ENCODE peak calls at places on chromosomes 3 and 15, in ten cellular contexts. One of them, this sample, is unnamed.

GRCh38 chr3:122074621-122075265 is 19.6 kb downstream of the CD86 start:
- DNase-seq in neural progenitor cell: no peak
- DNase-seq in HL-60: peak
- DNase-seq in fibroblast of mammary gland: peak
- DNase-seq in BJ: no peak
- DNase-seq in colonic mucosa: no peak
- DNase-seq in kidney epithelial cell: no peak
- DNase-seq in left ventricle myocardium inferior: peak
- DNase-seq in lower lobe of right lung: peak
- DNase-seq in adrenal gland: peak
- DNase-seq in this sample: no peak

GRCh38 chr3:22471557-22471956 is 720.5 kb upstream of the ZNF385D start:
- DNase-seq in neural progenitor cell: no peak
- DNase-seq in HL-60: no peak
- DNase-seq in fibroblast of mammary gland: no peak
- DNase-seq in BJ: no peak
- DNase-seq in colonic mucosa: no peak
- DNase-seq in kidney epithelial cell: no peak
- DNase-seq in left ventricle myocardium inferior: no peak
- DNase-seq in lower lobe of right lung: no peak
- DNase-seq in adrenal gland: no peak
- DNase-seq in this sample: no peak

GRCh38 chr15:36278219-36278618 is 301.2 kb upstream of the CDIN1 start:
- DNase-seq in neural progenitor cell: peak
- DNase-seq in HL-60: no peak
- DNase-seq in fibroblast of mammary gland: peak
- DNase-seq in BJ: no peak
- DNase-seq in colonic mucosa: no peak
- DNase-seq in kidney epithelial cell: no peak
- DNase-seq in left ventricle myocardium inferior: no peak
- DNase-seq in lower lobe of right lung: no peak
- DNase-seq in adrenal gland: no peak
- DNase-seq in this sample: peak

GRCh38 chr3:23455084-23455483 is 252.0 kb downstream of the UBE2E2 start:
- DNase-seq in neural progenitor cell: no peak
- DNase-seq in HL-60: peak
- DNase-seq in fibroblast of mammary gland: peak
- DNase-seq in BJ: peak
- DNase-seq in colonic mucosa: no peak
- DNase-seq in kidney epithelial cell: no peak
- DNase-seq in left ventricle myocardium inferior: no peak
- DNase-seq in lower lobe of right lung: no peak
- DNase-seq in adrenal gland: no peak
- DNase-seq in this sample: peak

GRCh38 chr15:74833376-74834107 is 7.1 kb downstream of the CPLX3 start:
- DNase-seq in neural progenitor cell: no peak
- DNase-seq in HL-60: no peak
- DNase-seq in fibroblast of mammary gland: no peak
- DNase-seq in BJ: no peak
- DNase-seq in colonic mucosa: no peak
- DNase-seq in kidney epithelial cell: no peak
- DNase-seq in left ventricle myocardium inferior: no peak
- DNase-seq in lower lobe of right lung: no peak
- DNase-seq in adrenal gland: no peak
- DNase-seq in this sample: no peak

GRCh38 chr3:167684389-167684993 is 30.7 kb upstream of the WDR49 start:
- DNase-seq in neural progenitor cell: peak
- DNase-seq in HL-60: peak
- DNase-seq in fibroblast of mammary gland: peak
- DNase-seq in BJ: peak
- DNase-seq in colonic mucosa: peak
- DNase-seq in kidney epithelial cell: no peak
- DNase-seq in left ventricle myocardium inferior: no peak
- DNase-seq in lower lobe of right lung: no peak
- DNase-seq in adrenal gland: peak
- DNase-seq in this sample: peak

GRCh38 chr15:73346735-73347312 is 21.9 kb downstream of the HCN4 start:
- DNase-seq in neural progenitor cell: peak
- DNase-seq in HL-60: peak
- DNase-seq in fibroblast of mammary gland: peak
- DNase-seq in BJ: no peak
- DNase-seq in colonic mucosa: peak
- DNase-seq in kidney epithelial cell: peak
- DNase-seq in left ventricle myocardium inferior: peak
- DNase-seq in lower lobe of right lung: peak
- DNase-seq in adrenal gland: peak
- DNase-seq in this sample: peak

GRCh38 chr3:54967586-54968244 is 39.9 kb upstream of the LRTM1 start:
- DNase-seq in neural progenitor cell: no peak
- DNase-seq in HL-60: peak
- DNase-seq in fibroblast of mammary gland: peak
- DNase-seq in BJ: no peak
- DNase-seq in colonic mucosa: no peak
- DNase-seq in kidney epithelial cell: no peak
- DNase-seq in left ventricle myocardium inferior: no peak
- DNase-seq in lower lobe of right lung: no peak
- DNase-seq in adrenal gland: no peak
- DNase-seq in this sample: peak

GRCh38 chr15:69296606-69297005 is 2.1 kb upstream of the PAQR5 start:
- DNase-seq in neural progenitor cell: no peak
- DNase-seq in HL-60: no peak
- DNase-seq in fibroblast of mammary gland: no peak
- DNase-seq in BJ: no peak
- DNase-seq in colonic mucosa: no peak
- DNase-seq in kidney epithelial cell: no peak
- DNase-seq in left ventricle myocardium inferior: no peak
- DNase-seq in lower lobe of right lung: no peak
- DNase-seq in adrenal gland: no peak
- DNase-seq in this sample: no peak

GRCh38 chr15:69298697-69299441 is at the start of gene PAQR5:
- DNase-seq in neural progenitor cell: peak
- DNase-seq in HL-60: no peak
- DNase-seq in fibroblast of mammary gland: no peak
- DNase-seq in BJ: no peak
- DNase-seq in colonic mucosa: peak
- DNase-seq in kidney epithelial cell: no peak
- DNase-seq in left ventricle myocardium inferior: peak
- DNase-seq in lower lobe of right lung: peak
- DNase-seq in adrenal gland: peak
- DNase-seq in this sample: peak

GRCh38 chr15:69299451-69300128 is 878 bp downstream of the PAQR5 start:
- DNase-seq in neural progenitor cell: no peak
- DNase-seq in HL-60: no peak
- DNase-seq in fibroblast of mammary gland: no peak
- DNase-seq in BJ: no peak
- DNase-seq in colonic mucosa: no peak
- DNase-seq in kidney epithelial cell: no peak
- DNase-seq in left ventricle myocardium inferior: no peak
- DNase-seq in lower lobe of right lung: no peak
- DNase-seq in adrenal gland: no peak
- DNase-seq in this sample: no peak

GRCh38 chr15:69298354-69298696 is 387 bp upstream of the PAQR5 start:
- DNase-seq in neural progenitor cell: no peak
- DNase-seq in HL-60: no peak
- DNase-seq in fibroblast of mammary gland: no peak
- DNase-seq in BJ: no peak
- DNase-seq in colonic mucosa: peak
- DNase-seq in kidney epithelial cell: no peak
- DNase-seq in left ventricle myocardium inferior: no peak
- DNase-seq in lower lobe of right lung: no peak
- DNase-seq in adrenal gland: no peak
- DNase-seq in this sample: no peak

GRCh38 chr15:69297642-69298353 is 914 bp upstream of the PAQR5 start:
- DNase-seq in neural progenitor cell: no peak
- DNase-seq in HL-60: no peak
- DNase-seq in fibroblast of mammary gland: peak
- DNase-seq in BJ: no peak
- DNase-seq in colonic mucosa: no peak
- DNase-seq in kidney epithelial cell: no peak
- DNase-seq in left ventricle myocardium inferior: no peak
- DNase-seq in lower lobe of right lung: no peak
- DNase-seq in adrenal gland: no peak
- DNase-seq in this sample: no peak
- H3K4me3 ChIP-seq in neural progenitor cell: no peak
- H3K4me3 ChIP-seq in HL-60: no peak
- H3K4me3 ChIP-seq in fibroblast of mammary gland: no peak
- H3K4me3 ChIP-seq in BJ: no peak
- H3K4me3 ChIP-seq in colonic mucosa: no peak
- H3K4me3 ChIP-seq in kidney epithelial cell: no peak
- H3K4me3 ChIP-seq in left ventricle myocardium inferior: peak
- H3K4me3 ChIP-seq in lower lobe of right lung: peak
- H3K4me3 ChIP-seq in adrenal gland: no peak
- H3K4me3 ChIP-seq in this sample: no peak

GRCh38 chr3:160346511-160346910 is 52.5 kb downstream of the IFT80 start:
- DNase-seq in neural progenitor cell: no peak
- DNase-seq in HL-60: no peak
- DNase-seq in fibroblast of mammary gland: no peak
- DNase-seq in BJ: no peak
- DNase-seq in colonic mucosa: no peak
- DNase-seq in kidney epithelial cell: no peak
- DNase-seq in left ventricle myocardium inferior: no peak
- DNase-seq in lower lobe of right lung: no peak
- DNase-seq in adrenal gland: no peak
- DNase-seq in this sample: no peak

GRCh38 chr3:160340351-160340750 is 58.7 kb downstream of the IFT80 start:
- DNase-seq in neural progenitor cell: no peak
- DNase-seq in HL-60: no peak
- DNase-seq in fibroblast of mammary gland: no peak
- DNase-seq in BJ: no peak
- DNase-seq in colonic mucosa: no peak
- DNase-seq in kidney epithelial cell: no peak
- DNase-seq in left ventricle myocardium inferior: no peak
- DNase-seq in lower lobe of right lung: no peak
- DNase-seq in adrenal gland: no peak
- DNase-seq in this sample: no peak

DNA sequence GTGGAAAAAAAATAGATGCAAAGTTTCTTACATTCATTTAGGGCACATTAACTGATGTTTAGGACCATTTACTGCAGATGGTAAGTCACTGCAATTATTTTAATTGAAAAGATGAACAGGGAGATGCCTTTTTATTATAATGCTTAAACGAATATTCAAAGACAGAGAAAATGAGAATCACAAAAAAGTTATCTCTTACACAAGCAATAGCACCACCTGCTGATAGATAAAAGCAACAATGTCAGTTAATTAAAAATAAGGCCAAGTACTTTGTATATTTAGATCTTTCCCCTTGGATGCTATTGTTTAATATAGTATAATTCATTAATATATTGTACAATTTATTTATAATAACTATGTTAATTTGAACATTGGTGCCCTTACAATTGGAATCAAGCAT is 55.9 kb downstream of the IFT80 start:
- DNase-seq in neural progenitor cell: peak
- DNase-seq in HL-60: peak
- DNase-seq in fibroblast of mammary gland: peak
- DNase-seq in BJ: no peak
- DNase-seq in colonic mucosa: no peak
- DNase-seq in kidney epithelial cell: no peak
- DNase-seq in left ventricle myocardium inferior: no peak
- DNase-seq in lower lobe of right lung: no peak
- DNase-seq in adrenal gland: no peak
- DNase-seq in this sample: peak
- TF ChIP-seq CTCF in neural progenitor cell: peak
- TF ChIP-seq CTCF in HL-60: peak
- TF ChIP-seq CTCF in fibroblast of mammary gland: peak
- TF ChIP-seq CTCF in BJ: peak
- TF ChIP-seq CTCF in colonic mucosa: peak
- TF ChIP-seq CTCF in kidney epithelial cell: peak
- TF ChIP-seq CTCF in left ventricle myocardium inferior: peak
- TF ChIP-seq CTCF in lower lobe of right lung: no peak
- TF ChIP-seq CTCF in adrenal gland: peak
- TF ChIP-seq CTCF in this sample: peak

GRCh38 chr15:40160021-40160420 is 848 bp upstream of the BUB1B start:
- DNase-seq in neural progenitor cell: no peak
- DNase-seq in HL-60: no peak
- DNase-seq in fibroblast of mammary gland: no peak
- DNase-seq in BJ: no peak
- DNase-seq in colonic mucosa: no peak
- DNase-seq in kidney epithelial cell: no peak
- DNase-seq in left ventricle myocardium inferior: no peak
- DNase-seq in lower lobe of right lung: no peak
- DNase-seq in adrenal gland: no peak
- DNase-seq in this sample: no peak

GRCh38 chr15:40157748-40158447 is 3.0 kb upstream of the BUB1B start:
- DNase-seq in neural progenitor cell: no peak
- DNase-seq in HL-60: no peak
- DNase-seq in fibroblast of mammary gland: no peak
- DNase-seq in BJ: no peak
- DNase-seq in colonic mucosa: no peak
- DNase-seq in kidney epithelial cell: no peak
- DNase-seq in left ventricle myocardium inferior: no peak
- DNase-seq in lower lobe of right lung: no peak
- DNase-seq in adrenal gland: no peak
- DNase-seq in this sample: no peak

GRCh38 chr15:40151499-40151898 is 9.4 kb upstream of the BUB1B start:
- DNase-seq in neural progenitor cell: no peak
- DNase-seq in HL-60: no peak
- DNase-seq in fibroblast of mammary gland: no peak
- DNase-seq in BJ: no peak
- DNase-seq in colonic mucosa: no peak
- DNase-seq in kidney epithelial cell: no peak
- DNase-seq in left ventricle myocardium inferior: no peak
- DNase-seq in lower lobe of right lung: no peak
- DNase-seq in adrenal gland: no peak
- DNase-seq in this sample: no peak

GRCh38 chr15:40151991-40152390 is 8.9 kb upstream of the BUB1B start:
- DNase-seq in neural progenitor cell: no peak
- DNase-seq in HL-60: no peak
- DNase-seq in fibroblast of mammary gland: no peak
- DNase-seq in BJ: no peak
- DNase-seq in colonic mucosa: no peak
- DNase-seq in kidney epithelial cell: no peak
- DNase-seq in left ventricle myocardium inferior: no peak
- DNase-seq in lower lobe of right lung: no peak
- DNase-seq in adrenal gland: no peak
- DNase-seq in this sample: no peak

GRCh38 chr15:40155270-40155910 is 5.5 kb upstream of the BUB1B start:
- DNase-seq in neural progenitor cell: peak
- DNase-seq in HL-60: no peak
- DNase-seq in fibroblast of mammary gland: no peak
- DNase-seq in BJ: no peak
- DNase-seq in colonic mucosa: peak
- DNase-seq in kidney epithelial cell: no peak
- DNase-seq in left ventricle myocardium inferior: no peak
- DNase-seq in lower lobe of right lung: peak
- DNase-seq in adrenal gland: no peak
- DNase-seq in this sample: no peak
- H3K4me3 ChIP-seq in neural progenitor cell: no peak
- H3K4me3 ChIP-seq in HL-60: no peak
- H3K4me3 ChIP-seq in fibroblast of mammary gland: no peak
- H3K4me3 ChIP-seq in BJ: no peak
- H3K4me3 ChIP-seq in colonic mucosa: no peak
- H3K4me3 ChIP-seq in kidney epithelial cell: no peak
- H3K4me3 ChIP-seq in left ventricle myocardium inferior: no peak
- H3K4me3 ChIP-seq in lower lobe of right lung: no peak
- H3K4me3 ChIP-seq in adrenal gland: no peak
- H3K4me3 ChIP-seq in this sample: no peak

GRCh38 chr3:152076148-152076547 is 192.6 kb upstream of the MBNL1 start:
- DNase-seq in neural progenitor cell: no peak
- DNase-seq in HL-60: no peak
- DNase-seq in fibroblast of mammary gland: peak
- DNase-seq in BJ: no peak
- DNase-seq in colonic mucosa: no peak
- DNase-seq in kidney epithelial cell: no peak
- DNase-seq in left ventricle myocardium inferior: no peak
- DNase-seq in lower lobe of right lung: no peak
- DNase-seq in adrenal gland: no peak
- DNase-seq in this sample: no peak
- TF ChIP-seq CTCF in neural progenitor cell: no peak
- TF ChIP-seq CTCF in HL-60: no peak
- TF ChIP-seq CTCF in fibroblast of mammary gland: peak
- TF ChIP-seq CTCF in BJ: no peak
- TF ChIP-seq CTCF in colonic mucosa: no peak
- TF ChIP-seq CTCF in kidney epithelial cell: no peak
- TF ChIP-seq CTCF in left ventricle myocardium inferior: no peak
- TF ChIP-seq CTCF in lower lobe of right lung: no peak
- TF ChIP-seq CTCF in adrenal gland: no peak
- TF ChIP-seq CTCF in this sample: no peak

This sample was measured in fibroblast of villous mesenchyme.